ENCODE peak calls at places on chromosomes 2 and 18, in five cellular contexts. B is head of caudate nucleus; M is hippocampal formation; Q is naive thymus-derived CD8-positive, alpha-beta T cell; I is AG09319. E is an unnamed sample.

GRCh38 chr2:30756971-30757370 is 50.3 kb downstream of the CAPN13 start:
- DNase-seq in B (no peak), Q (no peak), M (no peak), I (no peak), E (no peak)

GRCh38 chr2:37570773-37571570 is 100.5 kb downstream of the CDC42EP3 start:
- DNase-seq in Q (no peak), B (no peak), M (no peak), I (no peak), E (no peak)

GRCh38 chr2:204538179-204539009 is 6.9 kb upstream of the PARD3B start:
- DNase-seq in B (no peak), Q (no peak), M (no peak), I (no peak), E (peak)

GRCh38 chr18:46392576-46392975 is 264.4 kb downstream of the LOXHD1 start:
- DNase-seq in I (no peak), Q (no peak), M (no peak), B (no peak), E (no peak)

GRCh38 chr2:235042576-235043515 is 91.0 kb downstream of the SH3BP4 start:
- DNase-seq in B (no peak), Q (no peak), I (no peak), M (no peak), E (no peak)

GRCh38 chr2:65514555-65515195 is 82.3 kb upstream of the SPRED2 start:
- DNase-seq in Q (no peak), I (no peak), B (no peak), M (no peak), E (no peak)

GRCh38 chr18:76374330-76375281 is 120.4 kb downstream of the ZNF516 start:
- DNase-seq in M (no peak), Q (peak), I (no peak), B (no peak), E (no peak)

GRCh38 chr2:218727502-218728165 is 17.0 kb downstream of the TTLL4 start:
- DNase-seq in Q (no peak), I (no peak), M (no peak), B (no peak), E (no peak)

GRCh38 chr18:45066868-45067267 is 386.2 kb downstream of the SETBP1 start:
- DNase-seq in Q (no peak), I (no peak), M (no peak), B (no peak), E (no peak)

GRCh38 chr18:49561127-49561376 is 805 bp upstream of the LIPG start:
- DNase-seq in M (no peak), Q (no peak), I (no peak), B (no peak), E (peak)